ENCODE peak calls at places on chromosomes 3 and 15, in eight cellular contexts. A, V, S, E, T, N, O and R are unnamed samples.
A peak's percentile ranks its signal among the peaks of the same experiment; 100 is the strongest.

GRCh38 chr3:9198261-9198660 is 51.2 kb downstream of the SRGAP3 start:
- DNase-seq in S (no peak), E (no peak), V (no peak), N (no peak), O (no peak), A (no peak), T (no peak), R (no peak)

GRCh38 chr3:41961061-41961749 is 698 bp downstream of the ULK4 start:
- DNase-seq in N (no peak), A (peak; percentile 48), T (peak; percentile 62), E (peak; percentile 34), S (peak; percentile 44), O (peak; percentile 55), V (peak; percentile 81), R (peak; percentile 51)

GRCh38 chr3:8739757-8740508 is 6.3 kb downstream of the CAV3 start:
- DNase-seq in N (no peak), A (no peak), T (peak; percentile 83), O (no peak), E (no peak), V (peak; percentile 56), S (no peak), R (no peak)

GRCh38 chr3:133750201-133750748 is 4.1 kb downstream of the TF start:
- DNase-seq in T (no peak), N (no peak), V (no peak), A (no peak), S (no peak), E (no peak), O (no peak), R (no peak)

GRCh38 chr15:41115652-41116115 is 396 bp downstream of the INO80 start:
- DNase-seq in E (peak; percentile 49), O (peak; percentile 52), V (peak; percentile 60), S (peak; percentile 78), T (peak; percentile 38), A (peak; percentile 73), N (peak; percentile 66), R (peak; percentile 54)

GRCh38 chr3:141894524-141895176 is 18.2 kb downstream of the ATP1B3 start:
- DNase-seq in E (no peak), A (no peak), S (no peak), O (no peak), V (peak; percentile 86), N (peak; percentile 52), T (peak; percentile 82), R (no peak)

GRCh38 chr15:59622289-59622688 is 10.7 kb downstream of the GCNT3 start:
- DNase-seq in O (peak; percentile 69), E (no peak), N (no peak), V (peak; percentile 70), S (no peak), T (peak; percentile 53), A (peak; percentile 61), R (no peak)

GRCh38 chr15:88393719-88394519 is 73.3 kb downstream of the MRPL46 start:
- DNase-seq in S (no peak), O (no peak), N (no peak), E (no peak), V (no peak), A (no peak), T (no peak), R (no peak)

GRCh38 chr15:40313531-40314398 is 6.0 kb upstream of the PLCB2 start:
- DNase-seq in O (no peak), T (peak; percentile 23), A (no peak), S (no peak), N (peak; percentile 76), E (peak; percentile 21), V (no peak), R (peak; percentile 19)

GRCh38 chr3:42804831-42805821 is 836 bp upstream of the HIGD1A start:
- DNase-seq in S (peak; percentile 28), E (no peak), N (no peak), T (no peak), V (peak; percentile 23), A (no peak), O (peak; percentile 57), R (no peak)

GRCh38 chr3:178684881-178685590 is 148.8 kb downstream of the KCNMB2 start:
- DNase-seq in T (no peak), V (no peak), E (no peak), S (no peak), N (no peak), A (no peak), O (peak; percentile 49), R (no peak)